ENCODE peak calls at places on chromosomes 6 and 20, in eight cellular contexts. One of them, this sample, is unnamed.

GRCh38 chr20:19784511-19785172 is 26.6 kb downstream of the RIN2 start:
- DNase-seq in AG09309: peak
- DNase-seq in CD8-positive, alpha-beta T cell: no peak
- DNase-seq in heart right ventricle: peak
- DNase-seq in A549: peak
- DNase-seq in left lung: peak
- DNase-seq in iPS DF 6.9: peak
- DNase-seq in spleen: no peak
- DNase-seq in this sample: peak

GRCh38 chr6:167836722-167837121 is 10.0 kb downstream of the AFDN start:
- DNase-seq in A549: no peak
- DNase-seq in spleen: no peak
- DNase-seq in iPS DF 6.9: no peak
- DNase-seq in left lung: no peak
- DNase-seq in heart right ventricle: no peak
- DNase-seq in CD8-positive, alpha-beta T cell: no peak
- DNase-seq in AG09309: no peak
- DNase-seq in this sample: no peak

GRCh38 chr6:24193364-24193763 is 67.3 kb downstream of the NRSN1 start:
- DNase-seq in heart right ventricle: no peak
- DNase-seq in A549: no peak
- DNase-seq in AG09309: no peak
- DNase-seq in iPS DF 6.9: no peak
- DNase-seq in CD8-positive, alpha-beta T cell: no peak
- DNase-seq in spleen: no peak
- DNase-seq in left lung: no peak
- DNase-seq in this sample: no peak

GRCh38 chr6:14397518-14397901 is 279.9 kb downstream of the CD83 start:
- DNase-seq in iPS DF 6.9: no peak
- DNase-seq in A549: no peak
- DNase-seq in spleen: no peak
- DNase-seq in CD8-positive, alpha-beta T cell: no peak
- DNase-seq in left lung: no peak
- DNase-seq in AG09309: no peak
- DNase-seq in heart right ventricle: no peak
- DNase-seq in this sample: no peak

GRCh38 chr6:45184937-45185336 is 143.2 kb upstream of the RUNX2 start:
- DNase-seq in A549: no peak
- DNase-seq in AG09309: no peak
- DNase-seq in iPS DF 6.9: no peak
- DNase-seq in left lung: no peak
- DNase-seq in spleen: no peak
- DNase-seq in heart right ventricle: no peak
- DNase-seq in CD8-positive, alpha-beta T cell: no peak
- DNase-seq in this sample: no peak

GRCh38 chr20:10670521-10671220 is 3.1 kb downstream of the JAG1 start:
- DNase-seq in iPS DF 6.9: no peak
- DNase-seq in left lung: no peak
- DNase-seq in AG09309: no peak
- DNase-seq in A549: no peak
- DNase-seq in CD8-positive, alpha-beta T cell: no peak
- DNase-seq in heart right ventricle: no peak
- DNase-seq in spleen: no peak
- DNase-seq in this sample: peak

GRCh38 chr20:13915244-13915643 is 75.2 kb downstream of the SEL1L2 start:
- DNase-seq in heart right ventricle: no peak
- DNase-seq in A549: no peak
- DNase-seq in CD8-positive, alpha-beta T cell: no peak
- DNase-seq in AG09309: no peak
- DNase-seq in iPS DF 6.9: no peak
- DNase-seq in spleen: no peak
- DNase-seq in left lung: no peak
- DNase-seq in this sample: no peak

GRCh38 chr6:169397684-169398083 is 144.0 kb upstream of the THBS2 start:
- DNase-seq in heart right ventricle: no peak
- DNase-seq in iPS DF 6.9: no peak
- DNase-seq in AG09309: no peak
- DNase-seq in left lung: no peak
- DNase-seq in A549: no peak
- DNase-seq in CD8-positive, alpha-beta T cell: no peak
- DNase-seq in spleen: no peak
- DNase-seq in this sample: no peak

GRCh38 chr6:21414065-21414464 is 179.5 kb upstream of the SOX4 start:
- DNase-seq in left lung: no peak
- DNase-seq in CD8-positive, alpha-beta T cell: no peak
- DNase-seq in heart right ventricle: no peak
- DNase-seq in A549: no peak
- DNase-seq in spleen: no peak
- DNase-seq in iPS DF 6.9: no peak
- DNase-seq in AG09309: no peak
- DNase-seq in this sample: no peak

GRCh38 chr20:48769111-48769879 is 58.5 kb downstream of the PREX1 start:
- DNase-seq in iPS DF 6.9: no peak
- DNase-seq in CD8-positive, alpha-beta T cell: peak
- DNase-seq in spleen: peak
- DNase-seq in heart right ventricle: no peak
- DNase-seq in AG09309: no peak
- DNase-seq in left lung: peak
- DNase-seq in A549: no peak
- DNase-seq in this sample: no peak

GRCh38 chr20:37396520-37397075 is 50.7 kb downstream of the SRC start:
- DNase-seq in CD8-positive, alpha-beta T cell: no peak
- DNase-seq in A549: no peak
- DNase-seq in spleen: no peak
- DNase-seq in AG09309: no peak
- DNase-seq in heart right ventricle: no peak
- DNase-seq in iPS DF 6.9: no peak
- DNase-seq in left lung: no peak
- DNase-seq in this sample: no peak

GRCh38 chr20:48851579-48851978 is 23.8 kb upstream of the PREX1 start:
- DNase-seq in spleen: no peak
- DNase-seq in iPS DF 6.9: no peak
- DNase-seq in CD8-positive, alpha-beta T cell: no peak
- DNase-seq in AG09309: no peak
- DNase-seq in heart right ventricle: no peak
- DNase-seq in A549: no peak
- DNase-seq in left lung: no peak
- DNase-seq in this sample: no peak

GRCh38 chr6:159312204-159312603 is 143.0 kb downstream of the FNDC1 start:
- DNase-seq in A549: no peak
- DNase-seq in AG09309: peak
- DNase-seq in CD8-positive, alpha-beta T cell: no peak
- DNase-seq in heart right ventricle: no peak
- DNase-seq in spleen: no peak
- DNase-seq in left lung: no peak
- DNase-seq in iPS DF 6.9: no peak
- DNase-seq in this sample: no peak

GRCh38 chr6:122289721-122290501 is 109.5 kb upstream of the HSF2 start:
- DNase-seq in spleen: no peak
- DNase-seq in heart right ventricle: no peak
- DNase-seq in iPS DF 6.9: peak
- DNase-seq in CD8-positive, alpha-beta T cell: no peak
- DNase-seq in AG09309: peak
- DNase-seq in left lung: no peak
- DNase-seq in A549: no peak
- DNase-seq in this sample: peak

GRCh38 chr6:11320914-11321549 is 88.6 kb upstream of the NEDD9 start:
- DNase-seq in CD8-positive, alpha-beta T cell: no peak
- DNase-seq in A549: no peak
- DNase-seq in iPS DF 6.9: no peak
- DNase-seq in left lung: no peak
- DNase-seq in spleen: no peak
- DNase-seq in AG09309: no peak
- DNase-seq in heart right ventricle: no peak
- DNase-seq in this sample: no peak

GRCh38 chr6:11322252-11322885 is 89.9 kb upstream of the NEDD9 start:
- DNase-seq in AG09309: no peak
- DNase-seq in left lung: no peak
- DNase-seq in spleen: no peak
- DNase-seq in iPS DF 6.9: no peak
- DNase-seq in CD8-positive, alpha-beta T cell: no peak
- DNase-seq in heart right ventricle: no peak
- DNase-seq in A549: no peak
- DNase-seq in this sample: no peak

GRCh38 chr6:11315743-11316437 is 83.4 kb upstream of the NEDD9 start:
- DNase-seq in CD8-positive, alpha-beta T cell: no peak
- DNase-seq in AG09309: peak
- DNase-seq in spleen: no peak
- DNase-seq in left lung: no peak
- DNase-seq in iPS DF 6.9: no peak
- DNase-seq in A549: peak
- DNase-seq in heart right ventricle: no peak
- DNase-seq in this sample: peak

GRCh38 chr6:11318835-11319813 is 86.7 kb upstream of the NEDD9 start:
- DNase-seq in A549: no peak
- DNase-seq in spleen: no peak
- DNase-seq in left lung: no peak
- DNase-seq in CD8-positive, alpha-beta T cell: no peak
- DNase-seq in heart right ventricle: no peak
- DNase-seq in AG09309: no peak
- DNase-seq in iPS DF 6.9: no peak
- DNase-seq in this sample: peak

GRCh38 chr6:11317885-11318771 is 85.7 kb upstream of the NEDD9 start:
- DNase-seq in A549: peak
- DNase-seq in CD8-positive, alpha-beta T cell: peak
- DNase-seq in left lung: peak
- DNase-seq in heart right ventricle: peak
- DNase-seq in AG09309: peak
- DNase-seq in iPS DF 6.9: no peak
- DNase-seq in spleen: no peak
- DNase-seq in this sample: peak
- H3K4me3 ChIP-seq in A549: no peak
- H3K4me3 ChIP-seq in CD8-positive, alpha-beta T cell: no peak
- H3K4me3 ChIP-seq in left lung: no peak
- H3K4me3 ChIP-seq in heart right ventricle: no peak
- H3K4me3 ChIP-seq in AG09309: no peak
- H3K4me3 ChIP-seq in iPS DF 6.9: no peak
- H3K4me3 ChIP-seq in spleen: no peak
- H3K4me3 ChIP-seq in this sample: no peak

DNA sequence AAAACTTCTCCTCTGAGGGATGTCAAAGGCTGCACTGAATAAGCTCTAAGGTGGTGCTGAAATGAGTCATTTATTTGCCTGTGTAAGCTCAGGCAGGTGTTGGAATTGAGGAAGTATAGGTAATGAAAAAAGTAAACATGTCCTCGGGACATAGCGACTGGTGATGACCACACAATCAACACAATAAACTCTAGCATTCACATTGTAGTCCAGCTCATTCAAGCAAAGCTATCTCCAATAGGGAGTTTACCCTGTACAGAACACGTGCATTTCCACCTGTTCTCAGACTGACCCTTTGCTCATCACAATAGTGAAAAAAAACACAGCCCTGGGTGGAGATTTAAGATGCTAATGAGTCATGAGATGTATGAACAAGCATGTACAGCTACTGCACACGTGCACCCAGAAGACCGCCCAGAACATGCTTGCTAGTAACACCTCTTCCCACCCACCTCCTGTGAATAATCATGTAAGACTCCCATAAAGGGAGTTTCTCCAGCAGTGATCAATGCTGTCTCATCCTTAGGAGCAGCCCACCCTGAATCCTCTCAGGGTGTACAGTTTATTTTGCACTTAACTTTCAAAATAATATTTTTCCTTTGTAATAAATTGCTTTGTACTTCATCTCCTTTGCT is 33.0 kb upstream of the POU5F1 start:
- DNase-seq in CD8-positive, alpha-beta T cell: peak
- DNase-seq in heart right ventricle: no peak
- DNase-seq in A549: peak
- DNase-seq in iPS DF 6.9: no peak
- DNase-seq in AG09309: no peak
- DNase-seq in left lung: no peak
- DNase-seq in spleen: no peak
- DNase-seq in this sample: no peak
- H3K4me3 ChIP-seq in CD8-positive, alpha-beta T cell: peak
- H3K4me3 ChIP-seq in heart right ventricle: peak
- H3K4me3 ChIP-seq in A549: peak
- H3K4me3 ChIP-seq in iPS DF 6.9: no peak
- H3K4me3 ChIP-seq in AG09309: peak
- H3K4me3 ChIP-seq in left lung: peak
- H3K4me3 ChIP-seq in spleen: peak
- H3K4me3 ChIP-seq in this sample: peak

DNA sequence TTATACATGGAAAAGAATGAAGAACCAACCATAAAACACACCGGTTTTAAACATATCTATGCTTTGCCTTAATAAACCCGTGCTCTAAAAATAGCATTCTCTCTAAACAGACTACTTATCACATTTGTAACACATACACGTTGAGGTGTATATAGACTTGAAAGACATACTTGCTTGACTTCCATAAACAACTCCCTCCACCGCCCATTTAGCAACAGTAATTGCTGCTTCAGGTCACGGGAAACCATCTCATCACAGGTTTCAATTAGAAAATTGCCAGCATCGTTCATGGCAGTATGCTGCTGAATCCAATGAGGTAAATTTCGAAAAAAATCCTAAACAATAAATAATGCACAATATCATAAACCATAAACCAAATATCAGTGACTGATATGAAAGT is 174.0 kb downstream of the SYNE1 start:
- DNase-seq in CD8-positive, alpha-beta T cell: no peak
- DNase-seq in spleen: no peak
- DNase-seq in left lung: no peak
- DNase-seq in heart right ventricle: no peak
- DNase-seq in A549: no peak
- DNase-seq in AG09309: no peak
- DNase-seq in iPS DF 6.9: no peak
- DNase-seq in this sample: no peak
- H3K4me3 ChIP-seq in CD8-positive, alpha-beta T cell: no peak
- H3K4me3 ChIP-seq in spleen: no peak
- H3K4me3 ChIP-seq in left lung: peak
- H3K4me3 ChIP-seq in heart right ventricle: no peak
- H3K4me3 ChIP-seq in A549: no peak
- H3K4me3 ChIP-seq in AG09309: no peak
- H3K4me3 ChIP-seq in iPS DF 6.9: no peak
- H3K4me3 ChIP-seq in this sample: no peak

GRCh38 chr6:107819217-107819616 is 4.9 kb downstream of the SCML4 start:
- DNase-seq in left lung: no peak
- DNase-seq in spleen: no peak
- DNase-seq in A549: no peak
- DNase-seq in heart right ventricle: no peak
- DNase-seq in AG09309: no peak
- DNase-seq in CD8-positive, alpha-beta T cell: peak
- DNase-seq in iPS DF 6.9: no peak
- DNase-seq in this sample: no peak

GRCh38 chr6:107819976-107820551 is 4.0 kb downstream of the SCML4 start:
- DNase-seq in left lung: no peak
- DNase-seq in CD8-positive, alpha-beta T cell: peak
- DNase-seq in AG09309: no peak
- DNase-seq in spleen: no peak
- DNase-seq in heart right ventricle: no peak
- DNase-seq in A549: no peak
- DNase-seq in iPS DF 6.9: no peak
- DNase-seq in this sample: no peak

GRCh38 chr6:107821591-107821990 is 2.5 kb downstream of the SCML4 start:
- DNase-seq in CD8-positive, alpha-beta T cell: no peak
- DNase-seq in heart right ventricle: no peak
- DNase-seq in iPS DF 6.9: no peak
- DNase-seq in AG09309: no peak
- DNase-seq in spleen: no peak
- DNase-seq in A549: no peak
- DNase-seq in left lung: no peak
- DNase-seq in this sample: no peak

GRCh38 chr6:107822154-107823046 is 1.7 kb downstream of the SCML4 start:
- DNase-seq in AG09309: no peak
- DNase-seq in left lung: no peak
- DNase-seq in CD8-positive, alpha-beta T cell: peak
- DNase-seq in A549: no peak
- DNase-seq in iPS DF 6.9: no peak
- DNase-seq in heart right ventricle: no peak
- DNase-seq in spleen: no peak
- DNase-seq in this sample: no peak

GRCh38 chr6:107820571-107821261 is 3.4 kb downstream of the SCML4 start:
- DNase-seq in heart right ventricle: no peak
- DNase-seq in AG09309: no peak
- DNase-seq in iPS DF 6.9: no peak
- DNase-seq in spleen: no peak
- DNase-seq in A549: no peak
- DNase-seq in left lung: no peak
- DNase-seq in CD8-positive, alpha-beta T cell: peak
- DNase-seq in this sample: peak
- H3K4me3 ChIP-seq in heart right ventricle: peak
- H3K4me3 ChIP-seq in AG09309: no peak
- H3K4me3 ChIP-seq in iPS DF 6.9: no peak
- H3K4me3 ChIP-seq in spleen: peak
- H3K4me3 ChIP-seq in A549: no peak
- H3K4me3 ChIP-seq in left lung: peak
- H3K4me3 ChIP-seq in CD8-positive, alpha-beta T cell: peak
- H3K4me3 ChIP-seq in this sample: peak

This sample was measured in astrocyte of the spinal cord.